ENCODE peak calls at places on chromosomes 5 and 9, in five cellular contexts. One of them, this sample, is unnamed.

GRCh38 chr5:158903006-158903405 is 196.7 kb downstream of the EBF1 start:
- DNase-seq in K562: no peak
- DNase-seq in transverse colon: no peak
- DNase-seq in GM12878: no peak
- DNase-seq in breast epithelium: no peak
- DNase-seq in this sample: no peak

GRCh38 chr9:93189369-93190132 is 5.6 kb downstream of the WNK2 start:
- DNase-seq in breast epithelium: no peak
- DNase-seq in transverse colon: no peak
- DNase-seq in K562: no peak
- DNase-seq in GM12878: no peak
- DNase-seq in this sample: no peak

GRCh38 chr5:164504141-164504772 is 998.8 kb downstream of the MAT2B start:
- DNase-seq in transverse colon: peak; percentile 15
- DNase-seq in K562: peak; percentile 15
- DNase-seq in breast epithelium: no peak
- DNase-seq in GM12878: peak; percentile 5
- DNase-seq in this sample: peak; percentile 1

GRCh38 chr5:65451436-65451835 is 30.3 kb downstream of the ADAMTS6 start:
- DNase-seq in GM12878: no peak
- DNase-seq in transverse colon: no peak
- DNase-seq in K562: no peak
- DNase-seq in breast epithelium: no peak
- DNase-seq in this sample: no peak

GRCh38 chr9:81363916-81364480 is 325.3 kb downstream of the TLE1 start:
- DNase-seq in K562: no peak
- DNase-seq in GM12878: no peak
- DNase-seq in breast epithelium: no peak
- DNase-seq in transverse colon: no peak
- DNase-seq in this sample: no peak

GRCh38 chr5:156469636-156470035 is 142.7 kb downstream of the SGCD start:
- DNase-seq in transverse colon: no peak
- DNase-seq in GM12878: no peak
- DNase-seq in breast epithelium: no peak
- DNase-seq in K562: no peak
- DNase-seq in this sample: no peak

GRCh38 chr5:135308245-135308644 is 90.8 kb downstream of the MACROH2A1 start:
- DNase-seq in transverse colon: no peak
- DNase-seq in K562: no peak
- DNase-seq in GM12878: no peak
- DNase-seq in breast epithelium: no peak
- DNase-seq in this sample: no peak

GRCh38 chr9:118609355-118610044 is 759.7 kb downstream of the BRINP1 start:
- DNase-seq in transverse colon: no peak
- DNase-seq in K562: no peak
- DNase-seq in GM12878: no peak
- DNase-seq in breast epithelium: no peak
- DNase-seq in this sample: no peak

GRCh38 chr9:123929177-123929869 is 603 bp downstream of the DENND1A start:
- DNase-seq in GM12878: no peak
- DNase-seq in K562: peak; percentile 42
- DNase-seq in transverse colon: peak; percentile 44
- DNase-seq in breast epithelium: no peak
- DNase-seq in this sample: no peak
- TF ChIP-seq POLR2A in GM12878: no peak
- TF ChIP-seq POLR2A in K562: no peak
- TF ChIP-seq POLR2A in transverse colon: peak; percentile 42
- TF ChIP-seq POLR2A in breast epithelium: no peak
- TF ChIP-seq POLR2A in this sample: no peak

GRCh38 chr5:119329701-119330100 is 26.1 kb upstream of the TNFAIP8 start:
- DNase-seq in transverse colon: no peak
- DNase-seq in K562: no peak
- DNase-seq in GM12878: no peak
- DNase-seq in breast epithelium: no peak
- DNase-seq in this sample: no peak

GRCh38 chr5:119327018-119327417 is 28.8 kb upstream of the TNFAIP8 start:
- DNase-seq in GM12878: no peak
- DNase-seq in breast epithelium: no peak
- DNase-seq in K562: peak; percentile 26
- DNase-seq in transverse colon: peak; percentile 20
- DNase-seq in this sample: no peak

GRCh38 chr5:119330367-119331183 is 25.2 kb upstream of the TNFAIP8 start:
- DNase-seq in transverse colon: no peak
- DNase-seq in breast epithelium: no peak
- DNase-seq in GM12878: no peak
- DNase-seq in K562: peak; percentile 78
- DNase-seq in this sample: no peak

GRCh38 chr5:119331566-119332095 is 24.2 kb upstream of the TNFAIP8 start:
- DNase-seq in K562: no peak
- DNase-seq in transverse colon: no peak
- DNase-seq in GM12878: no peak
- DNase-seq in breast epithelium: no peak
- DNase-seq in this sample: no peak

DNA sequence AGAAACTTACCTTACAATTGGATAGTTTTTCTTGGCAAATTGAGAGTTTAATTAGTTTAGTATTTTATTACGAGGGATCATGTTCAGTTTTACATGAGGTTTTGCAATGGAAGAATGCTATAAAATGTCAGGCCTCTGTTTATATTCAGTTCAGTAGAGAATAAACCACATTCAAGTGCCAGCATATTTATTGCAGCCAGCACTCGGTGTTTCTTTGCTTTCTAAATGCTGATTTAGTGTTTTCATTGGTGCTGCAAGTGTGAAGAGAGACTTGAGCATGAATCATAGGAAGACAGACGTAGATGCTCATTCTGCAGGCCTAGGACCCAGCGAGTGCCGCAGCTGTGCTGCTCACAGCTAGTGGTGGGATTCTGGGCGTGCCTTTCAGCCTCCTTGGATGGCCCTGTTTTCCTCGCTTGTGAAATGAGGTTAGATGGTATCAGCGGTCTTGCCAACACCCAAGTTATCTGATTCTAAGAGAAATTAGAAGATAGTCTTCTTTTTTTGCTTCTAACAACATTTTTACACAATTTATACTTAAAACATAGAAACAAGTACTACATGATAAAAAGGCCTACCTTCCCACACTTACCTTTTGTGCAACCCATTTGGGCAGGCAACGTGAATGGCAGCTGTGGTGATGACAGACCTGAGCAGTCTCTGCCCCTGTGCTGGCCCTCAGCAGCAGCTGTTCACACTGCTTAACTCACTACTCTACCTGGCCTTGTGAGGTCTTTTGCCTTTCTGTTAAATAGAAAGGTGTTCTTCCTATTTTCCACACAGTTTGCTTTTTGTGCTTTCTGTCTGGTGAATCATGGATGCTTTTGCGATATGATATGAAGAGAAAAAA is 26.8 kb upstream of the TNFAIP8 start:
- DNase-seq in GM12878: no peak
- DNase-seq in breast epithelium: no peak
- DNase-seq in K562: no peak
- DNase-seq in transverse colon: peak; percentile 35
- DNase-seq in this sample: no peak
- TF ChIP-seq POLR2AphosphoS5 in GM12878: no peak
- TF ChIP-seq POLR2AphosphoS5 in breast epithelium: no peak
- TF ChIP-seq POLR2AphosphoS5 in K562: no peak
- TF ChIP-seq POLR2AphosphoS5 in transverse colon: peak; percentile 73
- TF ChIP-seq POLR2AphosphoS5 in this sample: no peak

DNA sequence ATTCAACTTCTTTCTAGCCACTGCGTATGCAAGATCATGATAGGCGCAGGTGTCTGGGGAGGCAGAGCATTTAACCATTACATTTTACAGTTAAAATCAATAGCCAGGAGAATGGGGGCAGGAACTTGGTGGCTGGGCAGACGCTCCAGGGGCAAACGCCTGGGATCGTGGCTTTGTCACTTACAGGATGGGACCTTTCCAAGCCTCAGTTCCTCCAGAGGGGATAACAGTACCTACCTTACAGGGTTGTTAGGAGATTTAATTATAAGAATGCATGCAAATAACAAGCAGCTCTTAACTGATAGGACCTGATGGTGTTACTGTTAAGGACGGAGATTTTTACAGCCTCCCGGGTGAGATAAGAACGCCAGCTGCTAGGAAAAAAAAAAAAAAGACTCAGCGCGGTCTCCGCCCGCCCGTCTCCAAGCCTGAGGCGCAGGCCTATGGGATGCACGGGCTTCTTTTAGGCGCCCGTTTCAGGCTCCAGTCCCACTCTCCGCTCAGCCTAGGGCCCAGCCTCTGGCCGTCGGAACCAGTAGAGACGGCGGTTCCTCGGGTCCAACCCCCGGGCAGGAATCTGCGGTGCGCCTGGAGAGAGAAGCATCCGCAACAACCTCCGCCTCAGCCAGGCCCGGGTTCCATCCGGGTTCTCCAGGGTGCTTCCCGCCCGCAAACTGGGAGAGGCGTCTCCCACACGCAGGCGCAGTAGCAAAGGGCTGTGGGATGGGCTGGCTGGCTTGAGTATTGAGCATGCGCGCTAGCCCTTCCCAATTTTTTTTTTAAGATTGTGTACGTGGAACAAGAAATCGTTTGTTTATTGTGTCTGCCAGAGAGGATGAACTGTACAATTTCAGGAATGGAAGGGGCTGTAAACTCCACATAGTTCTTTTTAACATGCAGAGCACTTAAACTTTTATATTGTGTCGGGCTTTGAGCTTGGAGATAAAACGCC is at the start of gene FAM200C:
- DNase-seq in GM12878: peak; percentile 59
- DNase-seq in breast epithelium: peak; percentile 79
- DNase-seq in K562: peak; percentile 98
- DNase-seq in transverse colon: peak; percentile 91
- DNase-seq in this sample: peak; percentile 63
- TF ChIP-seq POLR2A in GM12878: peak; percentile 89
- TF ChIP-seq POLR2A in breast epithelium: peak; percentile 96
- TF ChIP-seq POLR2A in K562: peak; percentile 96
- TF ChIP-seq POLR2A in transverse colon: peak; percentile 92
- TF ChIP-seq POLR2A in this sample: peak; percentile 58

GRCh38 chr9:131521822-131522221 is 9.2 kb downstream of the UCK1 start:
- DNase-seq in transverse colon: no peak
- DNase-seq in K562: no peak
- DNase-seq in breast epithelium: no peak
- DNase-seq in GM12878: no peak
- DNase-seq in this sample: no peak

GRCh38 chr9:131524578-131525315 is 6.3 kb downstream of the UCK1 start:
- DNase-seq in K562: no peak
- DNase-seq in transverse colon: no peak
- DNase-seq in GM12878: no peak
- DNase-seq in breast epithelium: no peak
- DNase-seq in this sample: no peak

GRCh38 chr9:131523086-131523388 is 8.0 kb downstream of the UCK1 start:
- DNase-seq in transverse colon: no peak
- DNase-seq in breast epithelium: no peak
- DNase-seq in K562: no peak
- DNase-seq in GM12878: no peak
- DNase-seq in this sample: no peak

GRCh38 chr9:131522257-131523085 is 8.6 kb downstream of the UCK1 start:
- DNase-seq in breast epithelium: no peak
- DNase-seq in K562: no peak
- DNase-seq in GM12878: no peak
- DNase-seq in transverse colon: no peak
- DNase-seq in this sample: no peak

GRCh38 chr9:131523451-131524435 is 7.3 kb downstream of the UCK1 start:
- DNase-seq in breast epithelium: no peak
- DNase-seq in transverse colon: no peak
- DNase-seq in K562: no peak
- DNase-seq in GM12878: no peak
- DNase-seq in this sample: no peak
- TF ChIP-seq POLR2AphosphoS5 in breast epithelium: no peak
- TF ChIP-seq POLR2AphosphoS5 in transverse colon: no peak
- TF ChIP-seq POLR2AphosphoS5 in K562: no peak
- TF ChIP-seq POLR2AphosphoS5 in GM12878: no peak
- TF ChIP-seq POLR2AphosphoS5 in this sample: no peak

This sample was measured in GM12891.